ENCODE peak calls at places on chromosomes 1 and 21, in five cellular contexts. One of them, this sample, is unnamed.
A peak's percentile ranks its signal among the peaks of the same experiment; 100 is the strongest.

GRCh38 chr1:22412932-22413727 is 38.5 kb upstream of the ZBTB40 start:
- DNase-seq in lung: no peak
- DNase-seq in A549: no peak
- DNase-seq in IMR-90: peak; percentile 17
- DNase-seq in activated B cell treated with CpG ODN at 0.5 μM for 24 hours: no peak
- DNase-seq in this sample: no peak

GRCh38 chr1:168373869-168374268 is 93.2 kb downstream of the TBX19 start:
- DNase-seq in lung: no peak
- DNase-seq in A549: no peak
- DNase-seq in IMR-90: no peak
- DNase-seq in activated B cell treated with CpG ODN at 0.5 μM for 24 hours: no peak
- DNase-seq in this sample: no peak

GRCh38 chr21:42276076-42276475 is 39.1 kb downstream of the TFF3 start:
- DNase-seq in lung: no peak
- DNase-seq in A549: no peak
- DNase-seq in IMR-90: no peak
- DNase-seq in activated B cell treated with CpG ODN at 0.5 μM for 24 hours: no peak
- DNase-seq in this sample: no peak

GRCh38 chr1:245365071-245365470 is 210.3 kb downstream of the KIF26B start:
- DNase-seq in lung: no peak
- DNase-seq in A549: no peak
- DNase-seq in IMR-90: no peak
- DNase-seq in activated B cell treated with CpG ODN at 0.5 μM for 24 hours: no peak
- DNase-seq in this sample: no peak

GRCh38 chr1:172870901-172871606 is 179.7 kb downstream of the TNFSF18 start:
- DNase-seq in lung: no peak
- DNase-seq in A549: peak; percentile 41
- DNase-seq in IMR-90: peak; percentile 74
- DNase-seq in activated B cell treated with CpG ODN at 0.5 μM for 24 hours: no peak
- DNase-seq in this sample: no peak

GRCh38 chr1:86823821-86824500 is 90.0 kb downstream of the SELENOF start:
- DNase-seq in lung: no peak
- DNase-seq in A549: no peak
- DNase-seq in IMR-90: no peak
- DNase-seq in activated B cell treated with CpG ODN at 0.5 μM for 24 hours: no peak
- DNase-seq in this sample: no peak

GRCh38 chr1:185559684-185560310 is 174.4 kb upstream of the HMCN1 start:
- DNase-seq in lung: peak; percentile 37
- DNase-seq in A549: peak; percentile 58
- DNase-seq in IMR-90: peak; percentile 46
- DNase-seq in activated B cell treated with CpG ODN at 0.5 μM for 24 hours: no peak
- DNase-seq in this sample: peak; percentile 70

GRCh38 chr1:178745260-178745659 is 20.2 kb downstream of the RALGPS2 start:
- DNase-seq in lung: no peak
- DNase-seq in A549: no peak
- DNase-seq in IMR-90: no peak
- DNase-seq in activated B cell treated with CpG ODN at 0.5 μM for 24 hours: no peak
- DNase-seq in this sample: no peak

GRCh38 chr1:162676087-162676486 is 43.8 kb downstream of the DDR2 start:
- DNase-seq in lung: no peak
- DNase-seq in A549: peak; percentile 13
- DNase-seq in IMR-90: peak; percentile 70
- DNase-seq in activated B cell treated with CpG ODN at 0.5 μM for 24 hours: no peak
- DNase-seq in this sample: no peak

GRCh38 chr1:19960621-19961020 is 18.8 kb downstream of the PLA2G2A start:
- DNase-seq in lung: no peak
- DNase-seq in A549: no peak
- DNase-seq in IMR-90: no peak
- DNase-seq in activated B cell treated with CpG ODN at 0.5 μM for 24 hours: no peak
- DNase-seq in this sample: no peak

GRCh38 chr1:181112071-181112929 is 23.8 kb downstream of the IER5 start:
- DNase-seq in lung: peak; percentile 90
- DNase-seq in A549: peak; percentile 99
- DNase-seq in IMR-90: peak; percentile 100
- DNase-seq in activated B cell treated with CpG ODN at 0.5 μM for 24 hours: no peak
- DNase-seq in this sample: peak; percentile 86

GRCh38 chr21:44337941-44338895 is 972 bp downstream of the CFAP410 start:
- DNase-seq in lung: peak; percentile 63
- DNase-seq in A549: peak; percentile 65
- DNase-seq in IMR-90: peak; percentile 47
- DNase-seq in activated B cell treated with CpG ODN at 0.5 μM for 24 hours: peak; percentile 41
- DNase-seq in this sample: no peak
- TF ChIP-seq CTCF in lung: peak; percentile 11
- TF ChIP-seq CTCF in A549: peak; percentile 17
- TF ChIP-seq CTCF in IMR-90: peak; percentile 28
- TF ChIP-seq CTCF in activated B cell treated with CpG ODN at 0.5 μM for 24 hours: no peak
- TF ChIP-seq CTCF in this sample: no peak

GRCh38 chr1:160058087-160058486 is 11.9 kb downstream of the KCNJ10 start:
- DNase-seq in lung: no peak
- DNase-seq in A549: no peak
- DNase-seq in IMR-90: no peak
- DNase-seq in activated B cell treated with CpG ODN at 0.5 μM for 24 hours: no peak
- DNase-seq in this sample: no peak
- TF ChIP-seq CTCF in lung: no peak
- TF ChIP-seq CTCF in A549: peak; percentile 23
- TF ChIP-seq CTCF in IMR-90: no peak
- TF ChIP-seq CTCF in activated B cell treated with CpG ODN at 0.5 μM for 24 hours: no peak
- TF ChIP-seq CTCF in this sample: no peak

GRCh38 chr1:234108921-234109320 is 204.4 kb downstream of the SLC35F3 start:
- DNase-seq in lung: no peak
- DNase-seq in A549: peak; percentile 81
- DNase-seq in IMR-90: peak; percentile 46
- DNase-seq in activated B cell treated with CpG ODN at 0.5 μM for 24 hours: no peak
- DNase-seq in this sample: no peak

GRCh38 chr1:234109840-234110239 is 205.4 kb downstream of the SLC35F3 start:
- DNase-seq in lung: no peak
- DNase-seq in A549: no peak
- DNase-seq in IMR-90: no peak
- DNase-seq in activated B cell treated with CpG ODN at 0.5 μM for 24 hours: no peak
- DNase-seq in this sample: no peak

GRCh38 chr1:234107416-234108021 is 203.0 kb downstream of the SLC35F3 start:
- DNase-seq in lung: no peak
- DNase-seq in A549: peak; percentile 67
- DNase-seq in IMR-90: no peak
- DNase-seq in activated B cell treated with CpG ODN at 0.5 μM for 24 hours: no peak
- DNase-seq in this sample: no peak

GRCh38 chr1:234114648-234115307 is 210.3 kb downstream of the SLC35F3 start:
- DNase-seq in lung: no peak
- DNase-seq in A549: peak; percentile 69
- DNase-seq in IMR-90: peak; percentile 59
- DNase-seq in activated B cell treated with CpG ODN at 0.5 μM for 24 hours: no peak
- DNase-seq in this sample: no peak

DNA sequence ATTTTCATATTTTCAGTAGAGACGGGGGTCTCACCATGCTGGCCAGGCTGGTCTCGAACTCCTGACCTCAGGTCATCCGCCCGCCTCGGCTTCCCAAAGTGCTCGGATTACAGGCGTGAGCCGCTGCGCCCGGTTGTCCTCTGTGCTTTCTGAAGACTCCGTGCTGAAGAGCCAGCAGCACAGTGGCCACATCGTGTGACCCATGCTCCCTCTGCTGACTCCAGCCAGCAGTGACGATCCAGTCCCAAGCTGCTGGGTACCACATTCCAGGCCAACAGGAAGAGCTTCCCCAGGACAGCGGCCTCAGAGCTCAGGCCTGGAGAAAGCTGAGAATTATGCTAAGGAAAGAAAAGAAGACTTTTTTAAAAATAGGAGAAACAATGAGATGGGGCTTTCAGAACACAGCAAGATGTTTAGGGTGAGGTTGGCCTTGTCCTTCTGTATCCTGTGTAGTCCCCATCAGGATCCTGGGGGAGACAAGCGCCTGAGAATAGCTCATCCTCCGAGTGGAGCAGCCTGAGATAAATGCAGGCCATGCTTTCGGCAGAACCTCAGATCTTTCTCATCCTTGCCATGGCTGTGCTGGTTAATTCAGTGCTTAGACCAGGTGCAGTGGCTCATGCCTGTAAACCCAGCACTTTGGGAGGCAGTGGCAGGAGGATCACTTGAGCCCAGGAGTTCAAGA is 207.1 kb downstream of the SLC35F3 start:
- DNase-seq in lung: peak; percentile 41
- DNase-seq in A549: peak; percentile 86
- DNase-seq in IMR-90: peak; percentile 15
- DNase-seq in activated B cell treated with CpG ODN at 0.5 μM for 24 hours: no peak
- DNase-seq in this sample: no peak
- TF ChIP-seq CTCF in lung: no peak
- TF ChIP-seq CTCF in A549: peak; percentile 62
- TF ChIP-seq CTCF in IMR-90: no peak
- TF ChIP-seq CTCF in activated B cell treated with CpG ODN at 0.5 μM for 24 hours: no peak
- TF ChIP-seq CTCF in this sample: no peak

DNA sequence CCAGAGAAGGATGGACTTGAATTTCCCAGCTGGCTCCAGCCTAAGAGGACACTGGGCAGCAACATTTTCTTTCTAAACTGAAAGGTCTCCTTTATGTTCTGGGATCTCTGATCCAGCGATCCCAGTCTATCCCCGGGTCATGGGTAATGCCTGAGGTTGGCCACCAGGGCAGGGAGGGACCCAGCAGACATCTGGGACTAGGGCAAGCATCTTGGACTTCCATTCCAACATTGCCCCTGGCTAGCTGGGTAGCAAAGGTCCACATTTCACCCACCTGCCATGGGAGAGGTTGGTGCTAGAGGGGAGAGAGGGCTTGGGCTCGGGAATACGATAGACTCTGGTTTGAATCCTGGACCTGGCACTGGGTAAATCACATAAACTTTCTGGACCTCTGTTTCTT is 84.6 kb downstream of the LRRN2 start:
- DNase-seq in lung: no peak
- DNase-seq in A549: peak; percentile 23
- DNase-seq in IMR-90: no peak
- DNase-seq in activated B cell treated with CpG ODN at 0.5 μM for 24 hours: no peak
- DNase-seq in this sample: no peak
- TF ChIP-seq CTCF in lung: no peak
- TF ChIP-seq CTCF in A549: no peak
- TF ChIP-seq CTCF in IMR-90: no peak
- TF ChIP-seq CTCF in activated B cell treated with CpG ODN at 0.5 μM for 24 hours: no peak
- TF ChIP-seq CTCF in this sample: no peak

This sample was measured in CD14-positive monocyte.